ENCODE peak calls at places on chromosomes 2 and 18, in nine cellular contexts. B is suprapubic skin; C is BJ; R is epithelial cell of esophagus; F is kidney epithelial cell; P is CD8-positive, alpha-beta T cell; M is astrocyte of the spinal cord; L is fibroblast of lung; U is left ventricle myocardium inferior. S is an unnamed sample.

GRCh38 chr2:43233218-43234212 is 7.1 kb upstream of the ZFP36L2 start:
- DNase-seq in L (no peak), R (no peak), U (no peak), P (no peak), M (no peak), B (peak; percentile 50), C (no peak), F (no peak), S (no peak)

GRCh38 chr18:3821524-3821923 is 371.6 kb downstream of the TGIF1 start:
- DNase-seq in F (no peak), B (no peak), R (peak; percentile 25), P (no peak), L (no peak), C (no peak), M (no peak), U (no peak), S (no peak)

GRCh38 chr2:30404354-30405265 is 42.4 kb upstream of the LCLAT1 start:
- DNase-seq in U (peak; percentile 30), R (no peak), F (no peak), P (no peak), L (peak; percentile 73), M (peak; percentile 22), B (no peak), C (no peak), S (no peak)

GRCh38 chr18:26700201-26700600 is 151.8 kb upstream of the KCTD1 start:
- DNase-seq in P (no peak), L (no peak), B (no peak), F (no peak), U (no peak), R (no peak), C (no peak), M (no peak), S (no peak)

GRCh38 chr2:113762377-113763118 is 6.1 kb upstream of the SLC35F5 start:
- DNase-seq in C (peak; percentile 75), B (no peak), R (no peak), U (no peak), M (peak; percentile 78), L (peak; percentile 91), P (no peak), F (no peak), S (peak; percentile 67)

GRCh38 chr2:84851876-84852275 is 29.0 kb downstream of the TRABD2A start:
- DNase-seq in F (no peak), P (no peak), B (no peak), M (no peak), C (no peak), L (no peak), U (no peak), R (no peak), S (no peak)

GRCh38 chr2:57181315-57182038 is 865.1 kb upstream of the VRK2 start:
- DNase-seq in P (no peak), L (peak; percentile 26), M (peak; percentile 20), C (no peak), R (peak; percentile 69), F (no peak), B (no peak), U (no peak), S (no peak)

GRCh38 chr18:51153659-51154371 is 43.7 kb downstream of the MEX3C start:
- DNase-seq in L (no peak), P (peak; percentile 49), B (no peak), R (no peak), F (no peak), C (no peak), M (no peak), U (no peak), S (peak; percentile 50)

GRCh38 chr2:39118786-39119499 is 1.9 kb downstream of the SOS1 start:
- DNase-seq in F (no peak), M (peak; percentile 42), C (no peak), B (no peak), U (no peak), P (no peak), R (no peak), L (peak; percentile 16), S (no peak)

GRCh38 chr2:27765621-27766286 is 5.8 kb upstream of the MRPL33 start:
- DNase-seq in C (no peak), F (peak; percentile 87), U (peak; percentile 47), L (peak; percentile 66), R (no peak), M (no peak), P (peak; percentile 31), B (no peak), S (no peak)

GRCh38 chr2:190646780-190647626 is 1.9 kb upstream of the NAB1 start:
- DNase-seq in R (no peak), B (no peak), L (peak; percentile 64), C (no peak), U (no peak), F (no peak), P (no peak), M (peak; percentile 19), S (no peak)

DNA sequence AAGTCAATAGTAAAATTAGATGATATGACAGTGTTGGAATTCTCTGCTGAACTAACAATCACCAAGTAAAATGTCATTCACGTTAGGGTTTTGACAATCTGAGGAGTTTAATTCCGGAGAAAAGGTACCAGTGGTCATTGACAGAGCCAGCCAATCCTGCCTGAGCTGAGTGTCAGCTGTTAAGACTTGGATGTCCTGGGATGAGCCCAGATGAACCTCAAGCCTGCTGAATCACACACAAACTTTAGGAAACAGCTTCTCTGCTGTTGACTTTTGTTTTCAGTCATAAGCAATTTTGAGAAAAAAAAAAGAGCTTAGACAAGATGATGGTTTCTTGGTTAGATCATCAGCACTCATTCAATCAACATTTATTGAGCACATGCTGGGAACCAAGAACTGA is 600.0 kb upstream of the SLC39A10 start:
- DNase-seq in B (no peak), U (no peak), M (no peak), P (no peak), L (no peak), C (no peak), F (no peak), R (peak; percentile 13), S (peak; percentile 22)
- H3K4me3 ChIP-seq in B (no peak overlapping the region), U (no peak overlapping the region), M (no peak overlapping the region), P (no peak overlapping the region), L (no peak overlapping the region), C (no peak overlapping the region), F (no peak overlapping the region), R (no peak overlapping the region), S (no peak overlapping the region)

DNA sequence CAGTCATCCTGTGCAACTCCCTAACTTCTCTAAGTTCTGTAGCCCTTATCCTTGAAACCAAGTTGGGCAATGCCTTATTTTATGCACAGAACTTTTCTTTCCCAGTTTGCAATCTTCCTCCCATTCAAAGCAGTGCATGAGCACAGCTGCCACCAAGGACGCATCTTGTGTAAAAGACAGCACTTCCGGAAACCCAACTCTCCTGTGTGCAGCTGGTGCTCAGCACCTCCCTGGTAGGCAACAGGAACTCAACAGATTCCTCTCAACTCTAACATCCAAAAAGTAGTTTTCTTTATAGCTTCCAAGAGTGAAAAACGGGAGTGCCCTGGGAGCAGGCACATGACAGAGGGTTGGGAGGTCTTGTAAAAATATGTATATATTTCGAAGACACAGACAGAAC is 2.2 kb downstream of the TMEM18 start:
- DNase-seq in C (no peak), F (no peak), U (no peak), B (no peak), M (no peak), P (no peak), L (no peak), R (no peak), S (no peak)
- H3K4me3 ChIP-seq in C (no peak overlapping the region), F (no peak overlapping the region), U (no peak overlapping the region), B (no peak overlapping the region), M (no peak overlapping the region), P (no peak overlapping the region), L (no peak overlapping the region), R (no peak overlapping the region), S (no peak overlapping the region)

GRCh38 chr18:77251730-77252050 is 2.0 kb downstream of the GALR1 start:
- DNase-seq in U (no peak), L (no peak), M (no peak), P (no peak), F (no peak), R (no peak), C (no peak), B (no peak), S (no peak)

GRCh38 chr18:77250501-77250925 is 865 bp downstream of the GALR1 start:
- DNase-seq in U (no peak), M (no peak), P (no peak), R (no peak), C (no peak), L (no peak), B (no peak), F (no peak), S (no peak)

GRCh38 chr18:77250926-77251729 is 1.5 kb downstream of the GALR1 start:
- DNase-seq in M (no peak), L (no peak), F (no peak), R (peak; percentile 24), U (no peak), P (no peak), B (no peak), C (no peak), S (no peak)

GRCh38 chr18:77248873-77249582 is 620 bp upstream of the GALR1 start:
- DNase-seq in C (no peak), B (no peak), F (no peak), L (no peak), R (no peak), P (no peak), U (no peak), M (no peak), S (no peak)

GRCh38 chr18:77249583-77250500 is at the start of gene GALR1:
- DNase-seq in R (no peak), M (no peak), F (no peak), L (peak; percentile 6), C (no peak), B (no peak), P (no peak), U (no peak), S (no peak)
- H3K4me3 ChIP-seq in R (no peak within 1 kb of the TSS), M (peak within 1 kb of the TSS; percentile 14), F (peak within 1 kb of the TSS; percentile 4), L (peak within 1 kb of the TSS; percentile 46), C (no peak within 1 kb of the TSS), B (peak within 1 kb of the TSS; percentile 34), P (no peak within 1 kb of the TSS), U (peak within 1 kb of the TSS; percentile 58), S (peak within 1 kb of the TSS; percentile 38)

DNA sequence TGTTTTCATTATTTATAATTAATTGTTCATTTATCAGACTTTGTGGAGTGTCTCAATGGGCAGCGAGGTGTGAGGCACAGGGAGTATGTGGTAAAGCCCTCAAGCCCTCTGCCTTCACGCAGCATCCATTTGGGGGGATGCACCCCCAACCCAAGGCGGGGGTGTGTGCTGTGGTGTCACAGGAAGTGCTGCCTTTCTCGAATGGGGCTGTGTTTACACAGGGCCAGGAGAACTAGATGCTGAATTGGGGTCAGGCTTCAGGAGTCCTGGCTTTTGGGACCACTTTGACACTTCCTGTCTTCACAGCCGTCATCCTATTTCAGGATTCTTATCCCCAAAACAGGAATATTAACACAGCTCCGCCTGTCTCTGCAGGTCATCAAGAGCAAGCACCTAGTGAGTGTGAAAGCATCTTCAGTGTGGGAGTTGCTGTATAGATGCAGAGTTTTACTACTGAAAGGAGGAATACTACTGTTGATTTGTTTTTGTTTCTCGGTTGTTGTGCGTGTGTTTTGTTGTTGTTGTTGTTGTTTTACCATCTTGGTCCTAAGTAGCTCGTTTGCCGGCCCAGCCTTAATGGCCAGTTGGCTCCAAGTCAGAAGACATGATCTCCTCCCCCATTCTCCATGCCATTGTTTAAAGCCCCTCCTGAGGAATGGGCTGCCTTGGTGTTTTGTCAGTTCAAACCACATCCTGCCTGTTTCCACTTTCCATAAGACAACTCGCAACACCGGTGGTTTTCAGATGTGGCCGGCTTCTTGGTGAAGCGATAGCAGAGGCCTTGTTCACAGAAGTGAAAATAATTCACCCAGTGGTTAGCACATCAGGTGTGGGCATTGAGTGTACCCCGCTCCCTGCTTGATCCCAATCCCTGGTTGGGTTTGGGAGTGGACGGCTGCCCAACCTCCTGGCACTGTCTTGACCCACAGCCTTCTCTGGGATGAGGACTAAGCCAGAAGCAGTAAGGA is 221.3 kb downstream of the BCL2 start:
- DNase-seq in P (peak; percentile 21), U (no peak), M (no peak), C (no peak), L (no peak), F (no peak), B (no peak), R (no peak), S (no peak)
- H3K4me3 ChIP-seq in P (peak overlapping the region; percentile 15), U (no peak overlapping the region), M (no peak overlapping the region), C (no peak overlapping the region), L (no peak overlapping the region), F (no peak overlapping the region), B (no peak overlapping the region), R (no peak overlapping the region), S (no peak overlapping the region)

S was measured in skeletal muscle cell.